ENCODE peak calls at places on chromosomes 4 and X, in four cellular contexts. One of them, this sample, is unnamed.

GRCh38 chrX:94256396-94256795 is 582.4 kb downstream of the FAM133A start:
- DNase-seq in stomach: peak; percentile 57
- DNase-seq in upper lobe of left lung: no peak
- DNase-seq in sigmoid colon: no peak
- DNase-seq in this sample: no peak

GRCh38 chrX:700936-701335 is 70.3 kb downstream of the SHOX start:
- DNase-seq in stomach: no peak
- DNase-seq in upper lobe of left lung: no peak
- DNase-seq in sigmoid colon: no peak
- DNase-seq in this sample: no peak

GRCh38 chr4:149752729-149753128 is 62.9 kb downstream of the IQCM start:
- DNase-seq in stomach: no peak
- DNase-seq in upper lobe of left lung: no peak
- DNase-seq in sigmoid colon: no peak
- DNase-seq in this sample: no peak

GRCh38 chrX:78517124-78517523 is 142.0 kb downstream of the RTL3 start:
- DNase-seq in stomach: no peak
- DNase-seq in upper lobe of left lung: no peak
- DNase-seq in sigmoid colon: no peak
- DNase-seq in this sample: no peak

GRCh38 chrX:6228720-6229119 is at the start of gene NLGN4X:
- DNase-seq in stomach: no peak
- DNase-seq in upper lobe of left lung: no peak
- DNase-seq in sigmoid colon: no peak
- DNase-seq in this sample: no peak

GRCh38 chr4:77538574-77539157 is 67.0 kb upstream of the CXCL13 start:
- DNase-seq in stomach: peak; percentile 86
- DNase-seq in upper lobe of left lung: no peak
- DNase-seq in sigmoid colon: no peak
- DNase-seq in this sample: no peak

GRCh38 chr4:101972791-101973190 is 182.3 kb downstream of the BANK1 start:
- DNase-seq in stomach: no peak
- DNase-seq in upper lobe of left lung: no peak
- DNase-seq in sigmoid colon: no peak
- DNase-seq in this sample: no peak

GRCh38 chr4:129429566-129430339 is 333.8 kb downstream of the C4orf33 start:
- DNase-seq in stomach: no peak
- DNase-seq in upper lobe of left lung: no peak
- DNase-seq in sigmoid colon: no peak
- DNase-seq in this sample: no peak

GRCh38 chr4:56976283-56976877 is 1.0 kb downstream of the NOA1 start:
- DNase-seq in stomach: peak; percentile 27
- DNase-seq in upper lobe of left lung: no peak
- DNase-seq in sigmoid colon: no peak
- DNase-seq in this sample: no peak

GRCh38 chr4:70556856-70557255 is 35.2 kb upstream of the AMBN start:
- DNase-seq in stomach: no peak
- DNase-seq in upper lobe of left lung: no peak
- DNase-seq in sigmoid colon: no peak
- DNase-seq in this sample: no peak

GRCh38 chr4:3712112-3712805 is 53.9 kb upstream of the ADRA2C start:
- DNase-seq in stomach: no peak
- DNase-seq in upper lobe of left lung: no peak
- DNase-seq in sigmoid colon: no peak
- DNase-seq in this sample: no peak

GRCh38 chr4:87853108-87853507 is 20.3 kb downstream of the MEPE start:
- DNase-seq in stomach: no peak
- DNase-seq in upper lobe of left lung: no peak
- DNase-seq in sigmoid colon: no peak
- DNase-seq in this sample: no peak

GRCh38 chrX:41932885-41933284 is 9.5 kb upstream of the CASK start:
- DNase-seq in stomach: no peak
- DNase-seq in upper lobe of left lung: no peak
- DNase-seq in sigmoid colon: no peak
- DNase-seq in this sample: no peak
- TF ChIP-seq EP300 in stomach: no peak
- TF ChIP-seq EP300 in upper lobe of left lung: no peak
- TF ChIP-seq EP300 in sigmoid colon: no peak
- TF ChIP-seq EP300 in this sample: no peak

GRCh38 chr4:158836828-158837449 is 68.1 kb downstream of the FNIP2 start:
- DNase-seq in stomach: no peak
- DNase-seq in upper lobe of left lung: no peak
- DNase-seq in sigmoid colon: no peak
- DNase-seq in this sample: no peak
- H3K36me3 ChIP-seq in stomach: peaks cover 58% of the 10 kb centered on the region
- H3K36me3 ChIP-seq in upper lobe of left lung: peaks cover 3% of the 10 kb centered on the region
- H3K36me3 ChIP-seq in sigmoid colon: peaks cover 8% of the 10 kb centered on the region
- H3K36me3 ChIP-seq in this sample: no peaks in the 10 kb centered on the region

DNA sequence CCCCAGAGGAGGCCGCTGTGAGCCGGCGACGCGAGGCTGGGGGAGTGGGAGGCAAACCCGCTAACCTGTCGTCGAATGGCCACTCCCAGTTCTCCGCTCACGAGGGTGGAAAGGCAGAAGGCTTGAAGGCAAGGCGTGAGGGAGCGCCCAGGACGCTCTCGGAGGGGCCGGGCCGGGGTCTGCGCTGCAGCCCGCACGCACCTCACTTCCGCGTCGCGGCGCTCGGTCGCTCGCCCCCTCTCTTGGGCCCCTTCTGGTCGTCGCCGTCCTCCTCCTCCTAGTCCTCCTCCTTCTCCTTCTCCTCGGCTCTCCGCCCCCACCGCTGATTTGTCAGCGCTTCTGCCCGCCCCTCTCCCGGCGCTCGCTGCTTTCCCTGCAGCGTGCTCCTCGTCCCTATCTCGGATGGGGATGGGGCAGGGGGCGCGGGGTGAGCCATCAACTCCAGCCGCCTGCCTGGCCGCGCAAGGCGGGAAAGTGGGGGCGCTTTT is at the start of gene SNCA:
- DNase-seq in stomach: peak; percentile 46
- DNase-seq in upper lobe of left lung: peak; percentile 87
- DNase-seq in sigmoid colon: peak; percentile 90
- DNase-seq in this sample: peak; percentile 33
- TF ChIP-seq EP300 in stomach: no peak
- TF ChIP-seq EP300 in upper lobe of left lung: no peak
- TF ChIP-seq EP300 in sigmoid colon: no peak
- TF ChIP-seq EP300 in this sample: no peak

DNA sequence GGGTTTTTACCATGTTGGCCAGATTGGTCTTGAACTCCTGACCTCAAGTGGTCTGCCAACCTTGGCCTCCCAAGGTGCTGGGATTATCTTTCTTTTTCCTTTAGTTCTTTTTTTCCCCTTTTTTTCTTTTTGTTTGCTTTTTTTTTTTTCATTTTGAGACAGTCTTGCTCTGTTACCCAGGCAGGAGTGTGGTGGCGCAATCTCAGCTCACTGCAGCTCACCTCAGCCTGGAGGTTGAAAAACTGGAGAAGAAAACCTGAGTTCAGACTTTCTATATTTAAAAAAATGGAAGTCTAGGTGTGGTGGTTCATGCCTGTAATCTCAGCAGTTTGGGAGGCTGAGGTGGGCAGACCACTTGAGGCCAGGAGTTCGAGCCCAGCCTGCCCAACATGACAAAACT is 181.1 kb upstream of the HS3ST1 start:
- DNase-seq in stomach: no peak
- DNase-seq in upper lobe of left lung: no peak
- DNase-seq in sigmoid colon: no peak
- DNase-seq in this sample: no peak
- H3K36me3 ChIP-seq in stomach: no peaks in the 10 kb centered on the region
- H3K36me3 ChIP-seq in upper lobe of left lung: no peaks in the 10 kb centered on the region
- H3K36me3 ChIP-seq in sigmoid colon: no peaks in the 10 kb centered on the region
- H3K36me3 ChIP-seq in this sample: no peaks in the 10 kb centered on the region

GRCh38 chrX:70012756-70013155 is 37.0 kb downstream of the AWAT2 start:
- DNase-seq in stomach: no peak
- DNase-seq in upper lobe of left lung: no peak
- DNase-seq in sigmoid colon: no peak
- DNase-seq in this sample: no peak

GRCh38 chrX:70009970-70010369 is 39.8 kb downstream of the AWAT2 start:
- DNase-seq in stomach: no peak
- DNase-seq in upper lobe of left lung: no peak
- DNase-seq in sigmoid colon: no peak
- DNase-seq in this sample: no peak

GRCh38 chrX:70013483-70014222 is 36.1 kb downstream of the AWAT2 start:
- DNase-seq in stomach: peak; percentile 69
- DNase-seq in upper lobe of left lung: no peak
- DNase-seq in sigmoid colon: no peak
- DNase-seq in this sample: no peak

GRCh38 chrX:70007946-70008345 is 41.8 kb downstream of the AWAT2 start:
- DNase-seq in stomach: no peak
- DNase-seq in upper lobe of left lung: no peak
- DNase-seq in sigmoid colon: no peak
- DNase-seq in this sample: no peak

DNA sequence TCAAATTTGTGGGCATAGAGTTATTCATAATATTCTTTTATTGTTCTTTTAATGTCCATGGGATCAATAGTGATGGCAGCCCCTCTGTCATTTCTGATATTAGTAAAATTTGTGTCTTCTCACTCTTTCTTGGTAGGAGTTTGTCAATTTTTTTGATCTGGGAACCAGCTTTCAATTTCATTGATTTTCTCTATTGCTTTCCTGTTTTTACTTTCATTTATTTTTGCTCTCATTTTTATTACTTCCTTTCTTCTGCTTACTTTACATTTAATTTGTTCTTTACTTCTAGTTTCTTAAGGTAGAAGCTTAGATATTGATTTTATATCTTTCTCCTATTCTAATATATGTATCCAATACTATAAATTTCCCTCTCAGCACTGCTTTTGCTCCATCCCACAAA is 40.7 kb downstream of the AWAT2 start:
- DNase-seq in stomach: no peak
- DNase-seq in upper lobe of left lung: no peak
- DNase-seq in sigmoid colon: no peak
- DNase-seq in this sample: no peak
- TF ChIP-seq EP300 in stomach: no peak
- TF ChIP-seq EP300 in upper lobe of left lung: no peak
- TF ChIP-seq EP300 in sigmoid colon: no peak
- TF ChIP-seq EP300 in this sample: no peak

DNA sequence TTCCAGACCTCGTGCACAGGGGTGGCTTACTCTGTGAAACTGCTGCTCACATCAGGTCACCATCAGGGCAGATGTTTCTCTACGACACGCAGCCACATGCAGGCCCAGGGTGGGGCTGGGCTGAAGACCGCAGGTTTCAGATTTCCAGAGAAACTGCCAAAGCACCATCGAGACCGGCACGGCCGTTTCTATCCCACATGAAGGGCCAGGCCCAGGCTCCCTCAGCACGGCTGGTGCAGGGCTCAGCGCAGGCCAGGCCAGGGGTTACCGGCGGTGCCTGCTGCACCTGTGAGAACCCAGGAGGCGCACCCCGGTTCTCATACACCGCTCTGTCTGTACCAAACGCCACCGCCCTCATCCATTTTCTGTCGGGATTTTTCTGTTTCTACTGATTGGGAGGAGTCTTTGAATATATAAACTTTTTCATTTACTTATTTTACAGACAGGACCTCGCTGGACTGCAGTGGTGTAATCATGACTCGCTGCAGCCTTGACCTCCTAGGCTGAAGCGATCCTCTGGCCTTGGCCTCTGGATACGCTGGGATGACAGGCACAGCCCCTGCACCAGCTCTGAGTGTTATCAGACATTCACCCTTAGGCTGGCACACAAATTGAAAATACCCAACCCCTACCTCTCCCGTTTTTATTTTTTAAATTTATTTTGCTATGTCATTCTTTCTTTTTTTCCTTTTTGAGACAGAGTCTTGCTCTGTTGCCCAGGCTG is 17.1 kb downstream of the CTBP1 start:
- DNase-seq in stomach: no peak
- DNase-seq in upper lobe of left lung: peak; percentile 65
- DNase-seq in sigmoid colon: no peak
- DNase-seq in this sample: no peak
- H3K36me3 ChIP-seq in stomach: peaks cover 100% of the 10 kb centered on the region
- H3K36me3 ChIP-seq in upper lobe of left lung: peaks cover 99% of the 10 kb centered on the region
- H3K36me3 ChIP-seq in sigmoid colon: peaks cover 62% of the 10 kb centered on the region
- H3K36me3 ChIP-seq in this sample: peaks cover 8% of the 10 kb centered on the region

GRCh38 chr4:15521442-15522039 is 51.9 kb downstream of the CC2D2A start:
- DNase-seq in stomach: no peak
- DNase-seq in upper lobe of left lung: no peak
- DNase-seq in sigmoid colon: no peak
- DNase-seq in this sample: no peak
- TF ChIP-seq EP300 in stomach: no peak
- TF ChIP-seq EP300 in upper lobe of left lung: no peak
- TF ChIP-seq EP300 in sigmoid colon: no peak
- TF ChIP-seq EP300 in this sample: no peak

DNA sequence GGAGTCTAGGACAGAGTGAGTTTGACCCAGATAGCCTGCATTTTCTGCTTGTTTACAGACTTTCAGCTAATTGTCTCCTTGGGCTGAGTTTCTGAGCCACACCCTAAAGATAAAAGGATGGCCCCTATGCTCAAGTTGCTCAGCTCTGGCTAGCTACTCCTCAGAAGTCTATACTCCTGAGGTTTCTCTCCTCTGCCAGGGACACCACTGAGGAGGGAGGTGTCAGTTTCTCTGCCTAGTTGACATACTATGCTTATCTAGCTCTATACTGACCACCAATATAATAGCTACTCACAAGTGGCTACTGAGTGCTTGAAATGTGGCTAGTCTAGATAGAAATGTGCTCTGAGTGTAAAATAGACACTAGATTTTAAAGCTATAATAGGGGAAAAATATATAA is 23.6 kb downstream of the HADH start:
- DNase-seq in stomach: no peak
- DNase-seq in upper lobe of left lung: no peak
- DNase-seq in sigmoid colon: no peak
- DNase-seq in this sample: no peak
- H3K36me3 ChIP-seq in stomach: peaks cover 60% of the 10 kb centered on the region
- H3K36me3 ChIP-seq in upper lobe of left lung: peaks cover 29% of the 10 kb centered on the region
- H3K36me3 ChIP-seq in sigmoid colon: peaks cover 23% of the 10 kb centered on the region
- H3K36me3 ChIP-seq in this sample: no peaks in the 10 kb centered on the region

DNA sequence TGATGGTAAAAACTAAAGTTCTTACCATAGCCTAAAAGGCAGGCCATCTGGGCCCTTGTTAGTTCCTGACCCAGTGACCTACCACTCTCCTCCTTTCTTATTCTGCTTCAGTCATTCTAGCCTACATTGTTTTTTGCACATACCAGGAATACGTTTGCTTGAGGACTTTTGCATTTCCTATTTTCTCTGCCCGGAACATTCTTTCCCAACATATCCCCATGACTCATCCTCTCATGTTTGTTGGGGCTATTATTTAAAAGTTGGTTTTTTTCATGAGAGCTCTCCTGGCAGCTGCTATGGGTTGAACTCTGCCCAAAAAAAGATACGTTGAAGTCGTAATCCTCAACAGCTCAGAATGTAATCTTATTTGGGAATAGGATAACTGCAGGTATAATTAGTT is 138.4 kb upstream of the PDHA2 start:
- DNase-seq in stomach: no peak
- DNase-seq in upper lobe of left lung: no peak
- DNase-seq in sigmoid colon: no peak
- DNase-seq in this sample: no peak
- TF ChIP-seq EP300 in stomach: no peak
- TF ChIP-seq EP300 in upper lobe of left lung: no peak
- TF ChIP-seq EP300 in sigmoid colon: no peak
- TF ChIP-seq EP300 in this sample: no peak

This sample was measured in transverse colon.